ENCODE peak calls at places on chromosomes 3 and 15, in four cellular contexts. Q is SK-MEL-5, U is NCI-H1092, I is AG08396. E is an unnamed sample.

GRCh38 chr3:158718490-158719170 is 13.6 kb downstream of the RARRES1 start:
- DNase-seq in U (no peak), Q (no peak), I (no peak), E (no peak)

GRCh38 chr3:175121225-175121624 is 262.1 kb downstream of the NAALADL2 start:
- DNase-seq in Q (no peak), U (no peak), I (no peak), E (no peak)

GRCh38 chr3:41966206-41966605 is 4.3 kb upstream of the ULK4 start:
- DNase-seq in Q (no peak), U (no peak), I (no peak), E (no peak)

GRCh38 chr15:38440353-38441129 is 13.4 kb upstream of the FAM98B start:
- DNase-seq in U (peak), Q (peak), I (peak), E (peak)

GRCh38 chr15:39979606-39980005 is 45.7 kb downstream of the EIF2AK4 start:
- DNase-seq in U (no peak), I (no peak), Q (peak), E (no peak)

GRCh38 chr3:108473711-108474110 is 36.7 kb downstream of the MYH15 start:
- DNase-seq in I (no peak), Q (no peak), U (no peak), E (no peak)

GRCh38 chr3:183539821-183540220 is 15.7 kb downstream of the KLHL6 start:
- DNase-seq in I (no peak), U (no peak), Q (peak), E (no peak)

GRCh38 chr15:44368367-44368766 is 59.1 kb upstream of the CTDSPL2 start:
- DNase-seq in Q (no peak), I (no peak), U (no peak), E (no peak)

GRCh38 chr3:156518726-156519125 is 36.2 kb downstream of the SSR3 start:
- DNase-seq in I (no peak), U (no peak), Q (no peak), E (no peak)

GRCh38 chr3:45772341-45773035 is 23.8 kb downstream of the SLC6A20 start:
- DNase-seq in I (no peak), U (no peak), Q (no peak), E (no peak)

GRCh38 chr15:25052191-25052999 is 97.6 kb downstream of the SNRPN start:
- DNase-seq in U (no peak), Q (no peak), I (no peak), E (no peak)

GRCh38 chr3:100740207-100740606 is 30.9 kb downstream of the TFG start:
- DNase-seq in U (no peak), I (no peak), Q (no peak), E (no peak)

GRCh38 chr3:178498866-178499265 is 37.4 kb upstream of the KCNMB2 start:
- DNase-seq in I (no peak), U (no peak), Q (no peak), E (no peak)